ENCODE peak calls at places on chromosome 22, in six cellular contexts. Y, K, G, L, I and O are unnamed samples.

GRCh38 chr22:23066200-23067022 is 3.9 kb upstream of the GNAZ start:
- DNase-seq in Y (no peak), K (no peak), G (no peak), L (no peak), I (no peak), O (no peak)

GRCh38 chr22:26724414-26724813 is 67.0 kb downstream of the MIAT start:
- DNase-seq in Y (no peak), K (no peak), G (no peak), L (no peak), I (no peak), O (no peak)

GRCh38 chr22:46652930-46653331 is 32.7 kb downstream of the GRAMD4 start:
- DNase-seq in Y (no peak), K (peak), G (no peak), L (no peak), I (no peak), O (no peak)

GRCh38 chr22:39915295-39915726 is 14.4 kb downstream of the GRAP2 start:
- DNase-seq in Y (no peak), K (no peak), G (no peak), L (no peak), I (no peak), O (no peak)

GRCh38 chr22:34608716-34609115 is 457.2 kb upstream of the ISX start:
- DNase-seq in Y (no peak), K (no peak), G (no peak), L (no peak), I (no peak), O (no peak)

GRCh38 chr22:24060375-24060788 is 49.3 kb downstream of the CABIN1 start:
- DNase-seq in Y (peak), K (peak), G (peak), L (no peak), I (no peak), O (no peak)

GRCh38 chr22:40449676-40450035 is 79.3 kb downstream of the SGSM3 start:
- DNase-seq in Y (no peak), K (peak), G (no peak), L (no peak), I (no peak), O (no peak)

GRCh38 chr22:42344391-42344861 is 74.0 kb upstream of the TCF20 start:
- DNase-seq in Y (no peak), K (peak), G (no peak), L (no peak), I (peak), O (peak)

GRCh38 chr22:44383652-44384562 is 71.2 kb upstream of the SHISAL1 start:
- DNase-seq in Y (no peak), K (no peak), G (no peak), L (no peak), I (no peak), O (no peak)

GRCh38 chr22:33793464-33793863 is 126.8 kb downstream of the LARGE1 start:
- DNase-seq in Y (no peak), K (no peak), G (no peak), L (no peak), I (no peak), O (no peak)

GRCh38 chr22:32684822-32685187 is 116.7 kb upstream of the TIMP3 start:
- DNase-seq in Y (no peak), K (peak), G (no peak), L (no peak), I (no peak), O (no peak)

GRCh38 chr22:34842630-34843029 is 223.3 kb upstream of the ISX start:
- DNase-seq in Y (no peak), K (no peak), G (no peak), L (no peak), I (peak), O (no peak)

GRCh38 chr22:24437820-24438328 is 10.5 kb downstream of the ADORA2A start:
- DNase-seq in Y (peak), K (no peak), G (no peak), L (no peak), I (no peak), O (no peak)

GRCh38 chr22:27718186-27719032 is 83.1 kb downstream of the MN1 start:
- DNase-seq in Y (peak), K (peak), G (peak), L (no peak), I (no peak), O (peak)

GRCh38 chr22:32144875-32145274 is 14.2 kb downstream of the C22orf42 start:
- DNase-seq in Y (no peak), K (no peak), G (no peak), L (no peak), I (no peak), O (no peak)

GRCh38 chr22:43478621-43479285 is 66.9 kb downstream of the MPPED1 start:
- DNase-seq in Y (no peak), K (no peak), G (no peak), L (no peak), I (no peak), O (no peak)

GRCh38 chr22:17411213-17411612 is 42.0 kb downstream of the CECR2 start:
- DNase-seq in Y (no peak), K (peak), G (no peak), L (no peak), I (no peak), O (no peak)

GRCh38 chr22:17237031-17237668 is 17.9 kb upstream of the ADA2 start:
- DNase-seq in Y (no peak), K (no peak), G (no peak), L (no peak), I (no peak), O (no peak)

GRCh38 chr22:30610299-30610698 is 3.3 kb downstream of the TCN2 start:
- DNase-seq in Y (no peak), K (no peak), G (no peak), L (no peak), I (no peak), O (no peak)

GRCh38 chr22:40463017-40463631 is 92.7 kb downstream of the SGSM3 start:
- DNase-seq in Y (no peak), K (no peak), G (no peak), L (no peak), I (no peak), O (no peak)

GRCh38 chr22:26031641-26032040 is 137.6 kb upstream of the SEZ6L start:
- DNase-seq in Y (no peak), K (no peak), G (no peak), L (no peak), I (no peak), O (no peak)

GRCh38 chr22:39611360-39611759 is 40.8 kb downstream of the CACNA1I start:
- DNase-seq in Y (no peak), K (no peak), G (no peak), L (no peak), I (no peak), O (no peak)

GRCh38 chr22:23281053-23281405 is 100.7 kb downstream of the BCR start:
- DNase-seq in Y (no peak), K (no peak), G (no peak), L (no peak), I (no peak), O (no peak)

GRCh38 chr22:41687901-41688364 is 734 bp downstream of the SNU13 start:
- DNase-seq in Y (peak), K (peak), G (no peak), L (no peak), I (peak), O (no peak)

GRCh38 chr22:44424867-44425351 is 73.1 kb downstream of the RTL6 start:
- DNase-seq in Y (no peak), K (no peak), G (no peak), L (no peak), I (no peak), O (no peak)

GRCh38 chr22:46813816-46814597 is 51.6 kb downstream of the TBC1D22A start:
- DNase-seq in Y (no peak), K (peak), G (no peak), L (no peak), I (no peak), O (no peak)

GRCh38 chr22:49284931-49285330 is 542.7 kb downstream of the BRD1 start:
- DNase-seq in Y (no peak), K (no peak), G (no peak), L (no peak), I (no peak), O (no peak)

GRCh38 chr22:47012589-47013365 is 250.3 kb downstream of the TBC1D22A start:
- DNase-seq in Y (peak), K (peak), G (peak), L (no peak), I (no peak), O (no peak)

GRCh38 chr22:25419247-25420113 is 145.0 kb upstream of the GRK3 start:
- DNase-seq in Y (no peak), K (no peak), G (no peak), L (no peak), I (no peak), O (no peak)

GRCh38 chr22:24716602-24717001 is 57.9 kb downstream of the PIWIL3 start:
- DNase-seq in Y (no peak), K (no peak), G (no peak), L (no peak), I (no peak), O (no peak)

GRCh38 chr22:40541300-40541699 is 95.2 kb downstream of the MRTFA start:
- DNase-seq in Y (peak), K (no peak), G (no peak), L (no peak), I (no peak), O (no peak)

DNA sequence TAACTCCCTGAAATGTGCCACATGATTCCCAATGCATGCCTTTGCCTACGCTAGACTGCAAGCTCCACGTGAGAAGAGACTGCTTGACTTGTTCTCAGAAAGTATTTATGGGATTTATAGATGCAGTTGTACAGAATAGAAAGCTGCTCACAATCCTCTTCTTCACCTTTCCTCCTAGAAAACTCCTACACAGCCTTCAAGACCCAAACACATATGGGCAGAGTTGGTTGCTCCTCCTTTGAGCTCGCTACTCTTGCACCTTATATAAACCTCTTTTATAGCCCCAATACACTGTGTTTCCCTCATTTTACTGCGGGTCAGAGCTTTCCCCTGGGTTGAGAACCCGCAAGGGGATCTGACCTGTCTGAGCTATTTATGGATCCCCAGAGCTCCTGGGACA is 16.4 kb downstream of the C1QTNF6 start:
- DNase-seq in Y (no peak), K (no peak), G (no peak), L (no peak), I (no peak), O (no peak)
- H3K27ac ChIP-seq in Y (no peak), K (no peak), G (no peak), L (no peak), I (no peak), O (no peak)

GRCh38 chr22:50535113-50535512 is 5.3 kb upstream of the TYMP start:
- DNase-seq in Y (no peak), K (no peak), G (no peak), L (no peak), I (no peak), O (no peak)

GRCh38 chr22:50542416-50542927 is 3.2 kb upstream of the KLHDC7B start:
- DNase-seq in Y (no peak), K (no peak), G (no peak), L (no peak), I (no peak), O (no peak)

GRCh38 chr22:50536231-50536630 is 6.4 kb upstream of the TYMP start:
- DNase-seq in Y (no peak), K (no peak), G (no peak), L (no peak), I (no peak), O (no peak)

GRCh38 chr22:50540352-50540751 is 5.3 kb upstream of the KLHDC7B start:
- DNase-seq in Y (no peak), K (no peak), G (no peak), L (no peak), I (no peak), O (no peak)

DNA sequence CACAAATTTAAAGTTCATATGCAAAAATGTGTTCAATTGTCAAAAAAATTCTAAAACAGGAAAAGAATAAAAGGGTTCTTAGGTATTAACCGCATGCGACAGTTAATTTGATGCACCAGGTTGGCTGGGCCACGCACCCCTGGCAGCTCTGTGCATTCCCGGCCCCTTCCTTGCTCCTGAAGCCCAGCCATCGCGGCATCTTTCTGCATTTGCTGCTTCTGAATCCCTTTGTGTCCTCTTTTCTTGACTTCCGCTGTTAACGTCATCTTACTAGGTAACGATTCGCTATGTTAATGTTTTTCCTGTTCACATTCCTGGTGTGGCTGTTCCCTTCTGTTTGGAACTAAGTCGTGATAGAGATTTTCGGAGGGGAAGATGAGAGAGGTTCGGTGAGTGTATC is 7.9 kb upstream of the KLHDC7B start:
- DNase-seq in Y (no peak), K (no peak), G (no peak), L (no peak), I (no peak), O (no peak)
- H3K27ac ChIP-seq in Y (peak), K (no peak), G (peak), L (peak), I (no peak), O (peak)

DNA sequence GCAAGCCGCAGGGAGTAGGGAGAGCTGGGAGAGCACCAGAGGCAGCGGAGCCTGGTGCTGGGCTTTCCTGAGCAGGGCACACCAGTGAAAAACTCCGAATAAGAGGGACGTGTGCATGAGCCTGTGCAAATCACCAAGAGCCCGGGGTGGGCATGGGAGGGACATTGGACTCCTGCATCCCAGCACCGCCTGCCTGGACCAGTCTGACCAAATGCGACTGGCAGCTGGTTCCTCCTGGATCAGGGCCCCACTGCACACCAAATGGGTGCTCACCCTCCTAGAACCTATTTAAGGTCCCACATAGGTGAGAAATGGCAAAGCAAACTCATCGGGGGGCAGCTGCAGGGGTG is 3.1 kb downstream of the PPM1F start:
- DNase-seq in Y (no peak), K (no peak), G (no peak), L (no peak), I (no peak), O (no peak)
- H3K27ac ChIP-seq in Y (no peak), K (no peak), G (no peak), L (no peak), I (no peak), O (no peak)

DNA sequence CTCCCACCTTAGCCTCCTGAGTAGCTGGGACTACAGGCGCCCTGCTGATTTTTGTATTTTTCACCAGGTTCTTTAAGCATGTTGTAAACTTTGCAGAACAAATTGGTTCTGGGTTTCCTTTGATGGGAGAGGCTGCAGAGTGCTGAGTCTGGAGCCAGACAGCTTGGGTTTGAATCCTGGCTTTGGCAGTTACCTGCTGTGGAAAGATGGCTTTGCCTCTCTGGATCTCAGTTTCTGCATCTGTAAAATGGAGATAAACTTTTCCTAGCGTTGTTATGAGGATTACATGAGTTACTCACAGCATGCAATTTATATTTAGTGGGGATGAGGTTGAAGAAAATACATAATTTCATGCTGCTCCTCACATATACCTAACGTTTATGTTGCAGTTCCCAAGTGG is 19.1 kb downstream of the ZNRF3 start:
- DNase-seq in Y (no peak), K (no peak), G (no peak), L (no peak), I (no peak), O (no peak)
- H3K27ac ChIP-seq in Y (no peak), K (no peak), G (no peak), L (no peak), I (no peak), O (no peak)

DNA sequence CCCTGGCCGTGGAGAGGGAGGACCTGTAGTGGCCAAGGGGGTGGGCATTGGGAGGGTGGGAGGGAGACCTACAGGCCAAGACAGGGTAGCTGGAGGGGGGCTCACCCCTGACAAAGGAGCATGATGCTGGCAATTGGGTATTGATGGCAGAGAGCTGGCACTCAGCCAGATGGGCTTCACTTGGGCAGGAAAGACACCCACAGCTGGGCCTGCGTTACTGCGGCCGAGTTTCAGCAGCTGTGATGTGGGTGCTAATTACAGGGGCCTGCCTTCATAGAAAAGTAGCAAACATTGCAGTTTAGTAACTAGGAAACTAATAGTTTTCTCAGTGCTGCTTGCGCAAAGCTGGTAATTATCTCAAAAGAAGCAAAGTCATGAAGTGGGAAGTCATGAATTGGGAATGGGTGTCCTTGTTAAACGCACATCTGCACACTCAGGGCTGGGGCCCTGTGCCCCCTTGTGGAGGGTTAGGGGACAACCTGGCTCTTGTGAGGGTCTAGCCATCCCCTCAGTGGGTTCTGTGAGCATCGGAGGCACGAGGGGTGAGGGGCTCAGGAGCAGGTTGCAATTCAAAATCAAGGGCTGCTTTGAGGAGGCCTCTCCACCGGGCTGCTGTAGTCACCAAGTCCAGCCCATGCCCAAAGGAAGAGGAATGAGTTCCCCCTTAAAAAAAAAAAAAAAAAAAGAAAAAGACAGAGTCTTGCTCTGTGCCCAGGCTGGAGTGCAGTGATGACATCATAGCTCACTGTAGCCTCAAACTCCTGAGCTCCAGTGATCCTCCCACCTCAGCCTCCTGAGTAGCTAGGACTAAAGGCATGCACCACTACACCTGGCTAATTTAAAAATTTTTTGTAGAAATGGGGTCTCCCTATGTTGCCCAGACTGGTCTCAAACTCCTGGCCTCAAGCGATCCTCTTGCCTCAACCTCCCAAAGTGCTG is 24.4 kb upstream of the TXNRD2 start:
- DNase-seq in Y (no peak), K (no peak), G (no peak), L (no peak), I (peak), O (no peak)
- H3K27ac ChIP-seq in Y (no peak), K (no peak), G (no peak), L (no peak), I (no peak), O (no peak)